ENCODE peak calls at places on chromosomes 2 and 18, in eight cellular contexts. Q is skeletal muscle cell, V is AG09309, E is islet precursor cell, G is amniotic stem cell, F is aorta, T is amygdala, L is GM19239. Y is an unnamed sample.

GRCh38 chr2:96176661-96177060 is 31.4 kb upstream of the DUSP2 start:
- DNase-seq in Q (no peak), V (no peak), E (no peak), G (no peak), F (no peak), T (no peak), L (no peak), Y (no peak)

GRCh38 chr18:79944126-79944731 is 7.2 kb downstream of the SLC66A2 start:
- DNase-seq in Q (no peak), V (no peak), E (peak; percentile 47), G (no peak), F (peak; percentile 42), T (no peak), L (no peak), Y (no peak)

GRCh38 chr2:102139851-102140250 is 2.7 kb upstream of the IL1R1 start:
- DNase-seq in Q (peak; percentile 55), V (no peak), E (no peak), G (no peak), F (no peak), T (no peak), L (no peak), Y (no peak)

GRCh38 chr18:45637546-45638327 is 22.5 kb downstream of the SLC14A2 start:
- DNase-seq in Q (no peak), V (no peak), E (peak; percentile 52), G (no peak), F (no peak), T (no peak), L (no peak), Y (no peak)

GRCh38 chr18:47881752-47882455 is 48.6 kb downstream of the SMAD2 start:
- DNase-seq in Q (peak; percentile 17), V (no peak), E (peak; percentile 76), G (no peak), F (no peak), T (no peak), L (no peak), Y (no peak)

GRCh38 chr2:145597809-145598208 is 1077.9 kb upstream of the ZEB2 start:
- DNase-seq in Q (peak; percentile 78), V (peak; percentile 23), E (no peak), G (no peak), F (no peak), T (no peak), L (no peak), Y (no peak)

GRCh38 chr2:104378853-104379374 is 475.0 kb upstream of the POU3F3 start:
- DNase-seq in Q (no peak), V (no peak), E (peak; percentile 69), G (no peak), F (no peak), T (peak; percentile 77), L (no peak), Y (no peak)

GRCh38 chr2:176553685-176554106 is 284.5 kb downstream of the MTX2 start:
- DNase-seq in Q (no peak), V (no peak), E (no peak), G (no peak), F (peak; percentile 79), T (peak; percentile 55), L (no peak), Y (peak; percentile 27)

GRCh38 chr18:37299471-37300304 is 265.9 kb downstream of the CELF4 start:
- DNase-seq in Q (peak; percentile 88), V (peak; percentile 87), E (peak; percentile 90), G (peak; percentile 89), F (peak; percentile 91), T (peak; percentile 52), L (no peak), Y (no peak)

GRCh38 chr2:1704606-1705556 is 39.4 kb downstream of the PXDN start:
- DNase-seq in Q (no peak), V (no peak), E (peak; percentile 70), G (no peak), F (no peak), T (no peak), L (no peak), Y (no peak)

GRCh38 chr2:113370478-113371091 is 66.9 kb upstream of the ZNG1B start:
- DNase-seq in Q (peak; percentile 36), V (peak; percentile 37), E (peak; percentile 83), G (no peak), F (peak; percentile 69), T (no peak), L (peak; percentile 36), Y (no peak)

GRCh38 chr18:55214534-55214933 is 255.3 kb upstream of the CCDC68 start:
- DNase-seq in Q (no peak), V (no peak), E (no peak), G (no peak), F (no peak), T (no peak), L (no peak), Y (no peak)

GRCh38 chr2:216163518-216163917 is 54.4 kb downstream of the XRCC5 start:
- DNase-seq in Q (peak; percentile 7), V (no peak), E (no peak), G (no peak), F (no peak), T (no peak), L (no peak), Y (no peak)

GRCh38 chr18:23662309-23663263 is at the start of gene ANKRD29:
- DNase-seq in Q (no peak), V (no peak), E (peak; percentile 80), G (no peak), F (peak; percentile 55), T (peak; percentile 30), L (peak; percentile 56), Y (no peak)

GRCh38 chr2:233007270-233007669 is 5.8 kb downstream of the NGEF start:
- DNase-seq in Q (no peak), V (no peak), E (no peak), G (no peak), F (no peak), T (no peak), L (no peak), Y (no peak)

GRCh38 chr2:236167297-236168109 is 683 bp downstream of the GBX2 start:
- DNase-seq in Q (no peak), V (no peak), E (peak; percentile 81), G (no peak), F (no peak), T (no peak), L (no peak), Y (no peak)

GRCh38 chr2:105877945-105878344 is 133.2 kb downstream of the NCK2 start:
- DNase-seq in Q (no peak), V (no peak), E (no peak), G (no peak), F (no peak), T (no peak), L (no peak), Y (no peak)

GRCh38 chr18:36680042-36680441 is 148.8 kb downstream of the TPGS2 start:
- DNase-seq in Q (no peak), V (no peak), E (no peak), G (no peak), F (no peak), T (no peak), L (no peak), Y (no peak)

GRCh38 chr2:105926960-105927678 is 182.4 kb downstream of the NCK2 start:
- DNase-seq in Q (no peak), V (no peak), E (peak; percentile 20), G (no peak), F (no peak), T (no peak), L (no peak), Y (no peak)

GRCh38 chr2:213476641-213477040 is 192.4 kb downstream of the SPAG16 start:
- DNase-seq in Q (no peak), V (no peak), E (no peak), G (no peak), F (no peak), T (no peak), L (no peak), Y (no peak)

GRCh38 chr2:16332681-16333519 is 332.7 kb downstream of the CYRIA start:
- DNase-seq in Q (no peak), V (no peak), E (no peak), G (no peak), F (no peak), T (no peak), L (no peak), Y (no peak)

GRCh38 chr2:28390857-28391563 is 1.6 kb upstream of the FOSL2 start:
- DNase-seq in Q (no peak), V (no peak), E (peak; percentile 89), G (peak; percentile 43), F (peak; percentile 90), T (peak; percentile 81), L (no peak), Y (no peak)

GRCh38 chr2:158487419-158487818 is 30.7 kb downstream of the PKP4 start:
- DNase-seq in Q (no peak), V (no peak), E (no peak), G (peak; percentile 52), F (no peak), T (no peak), L (no peak), Y (no peak)

GRCh38 chr2:118850171-118850900 is 2.9 kb upstream of the EN1 start:
- DNase-seq in Q (no peak), V (no peak), E (no peak), G (no peak), F (no peak), T (no peak), L (no peak), Y (no peak)